ENCODE peak calls at places on chromosomes 5 and 9, in eight cellular contexts. Z is breast epithelium; Y is DMS153; I is AG08396; E is type B pancreatic cell; X is NCI-H526; H is stimulated activated CD4-positive, alpha-beta T cell treated with anti-CD3 and anti-CD28 coated beads, Interleukin-1b, Interleukin-23, amount 100 ng/mL, for 4 hours; C is HS-5. S is an unnamed sample.

GRCh38 chr9:34996905-34997279 is 7.3 kb downstream of the DNAJB5 start:
- DNase-seq in H (no peak), Z (no peak), E (no peak), C (no peak), Y (no peak), I (no peak), X (no peak), S (peak)

GRCh38 chr9:99693888-99694287 is 127.8 kb upstream of the NR4A3 start:
- DNase-seq in I (no peak), Z (no peak), Y (no peak), X (no peak), C (no peak), H (no peak), E (no peak), S (no peak)

GRCh38 chr9:114085404-114085803 is 7.3 kb upstream of the AMBP start:
- DNase-seq in H (no peak), I (no peak), Z (no peak), Y (no peak), E (peak), X (no peak), C (no peak), S (peak)

GRCh38 chr9:31320507-31320906 is 1063.9 kb upstream of the ACO1 start:
- DNase-seq in X (no peak), C (no peak), Y (no peak), Z (peak), I (no peak), H (no peak), E (no peak), S (no peak)

GRCh38 chr5:172802585-172803176 is 31.4 kb upstream of the ERGIC1 start:
- DNase-seq in H (no peak), Z (no peak), E (no peak), C (no peak), Y (no peak), X (no peak), I (no peak), S (no peak)

GRCh38 chr9:120792898-120793765 is at the start of gene FBXW2:
- DNase-seq in Z (peak), Y (peak), X (peak), C (peak), H (peak), E (peak), I (peak), S (peak)

GRCh38 chr5:170483701-170484458 is 19.9 kb upstream of the KCNIP1 start:
- DNase-seq in X (no peak), I (no peak), Y (peak), C (no peak), H (no peak), Z (peak), E (peak), S (peak)

GRCh38 chr5:168798065-168799023 is 219.2 kb upstream of the PANK3 start:
- DNase-seq in Z (no peak), C (no peak), X (no peak), E (no peak), I (no peak), Y (no peak), H (no peak), S (no peak)

GRCh38 chr5:170360712-170361501 is 28.3 kb downstream of the KCNMB1 start:
- DNase-seq in C (no peak), H (no peak), E (no peak), X (no peak), Z (no peak), I (no peak), Y (no peak), S (no peak)

GRCh38 chr5:125083932-125084331 is 337.5 kb upstream of the ZNF608 start:
- DNase-seq in X (no peak), H (no peak), Z (no peak), E (no peak), I (peak), Y (no peak), C (peak), S (no peak)

GRCh38 chr9:70435948-70436347 is 21.5 kb upstream of the KLF9 start:
- DNase-seq in H (no peak), Y (no peak), E (no peak), C (no peak), X (no peak), I (peak), Z (no peak), S (no peak)

GRCh38 chr5:31283326-31283725 is 89.8 kb downstream of the CDH6 start:
- DNase-seq in E (no peak), Y (no peak), Z (no peak), I (no peak), C (no peak), X (no peak), H (no peak), S (no peak)

GRCh38 chr5:142911775-142912174 is 141.6 kb downstream of the ARHGAP26 start:
- DNase-seq in Y (no peak), I (no peak), E (no peak), X (no peak), Z (no peak), C (no peak), H (no peak), S (no peak)

GRCh38 chr9:34644766-34645314 is 1.6 kb upstream of the GALT start:
- DNase-seq in E (no peak), I (no peak), X (no peak), Y (no peak), C (no peak), H (no peak), Z (no peak), S (no peak)

GRCh38 chr5:86665984-86666760 is 48.4 kb downstream of the COX7C start:
- DNase-seq in X (no peak), I (no peak), H (peak), C (no peak), Z (no peak), E (no peak), Y (no peak), S (no peak)

GRCh38 chr9:109319631-109320233 is 1.1 kb downstream of the EPB41L4B start:
- DNase-seq in I (no peak), Z (no peak), C (no peak), X (no peak), Y (no peak), H (no peak), E (peak), S (no peak)

GRCh38 chr5:140312791-140313189 is 9.9 kb upstream of the PFDN1 start:
- DNase-seq in C (no peak), E (no peak), H (no peak), Z (no peak), Y (no peak), X (no peak), I (no peak), S (no peak)

GRCh38 chr5:72938206-72938605 is 17.6 kb upstream of the FCHO2 start:
- DNase-seq in I (no peak), X (no peak), E (no peak), Y (no peak), H (no peak), Z (no peak), C (no peak), S (no peak)

GRCh38 chr9:16484744-16485143 is 385.7 kb downstream of the BNC2 start:
- DNase-seq in E (no peak), Y (no peak), H (no peak), Z (no peak), X (no peak), I (no peak), C (no peak), S (no peak)

GRCh38 chr9:89679581-89679980 is 74.8 kb downstream of the GADD45G start:
- DNase-seq in C (no peak), Z (no peak), E (no peak), H (no peak), X (no peak), I (no peak), Y (no peak), S (no peak)

GRCh38 chr9:86500667-86501435 is 146.6 kb upstream of the TUT7 start:
- DNase-seq in I (peak), H (no peak), C (peak), X (no peak), Y (no peak), Z (no peak), E (no peak), S (no peak)

S was measured in coronary artery.